ENCODE peak calls at places on chromosomes 12 and 14, in nine cellular contexts. C, R, X, G, B, F, U, E and M are unnamed samples. For H3K36me3, the result is how much of the 10 kb centered on the place peaks cover.

GRCh38 chr14:92253381-92253894 is 69.5 kb upstream of the SLC24A4 start:
- DNase-seq in G (peak), B (no peak), C (no peak), E (no peak), X (no peak), F (no peak), U (no peak), R (no peak), M (no peak)

GRCh38 chr14:105365101-105365500 is 33.2 kb upstream of the TEX22 start:
- DNase-seq in G (no peak), X (no peak), E (no peak), C (no peak), B (no peak), R (no peak), U (no peak), F (no peak), M (no peak)

GRCh38 chr14:75205586-75205985 is 29.2 kb upstream of the TMED10 start:
- DNase-seq in C (no peak), U (peak), R (no peak), F (no peak), G (no peak), B (no peak), E (no peak), X (no peak), M (peak)

GRCh38 chr14:72510566-72510965 is 383.3 kb downstream of the DPF3 start:
- DNase-seq in F (no peak), X (no peak), R (no peak), G (no peak), C (no peak), E (no peak), B (no peak), U (no peak), M (no peak)

GRCh38 chr12:43957732-43958131 is 121.9 kb downstream of the TMEM117 start:
- DNase-seq in B (no peak), G (no peak), U (peak), C (no peak), F (peak), X (peak), E (no peak), R (no peak), M (peak)

GRCh38 chr12:53530920-53531319 is 23.6 kb upstream of the NPFF start:
- DNase-seq in C (no peak), X (no peak), R (no peak), G (no peak), U (peak), B (no peak), F (no peak), E (no peak), M (no peak)

GRCh38 chr14:52380294-52380693 is 66.2 kb downstream of the PTGER2 start:
- DNase-seq in C (no peak), B (no peak), U (peak), R (no peak), G (no peak), X (no peak), F (no peak), E (no peak), M (no peak)

GRCh38 chr12:132490481-132491348 is 764 bp downstream of the FBRSL1 start:
- DNase-seq in X (no peak), U (peak), F (no peak), C (no peak), E (no peak), R (no peak), G (no peak), B (no peak), M (no peak)

GRCh38 chr12:14902465-14902864 is 16.8 kb upstream of the MGP start:
- DNase-seq in U (peak), R (no peak), E (no peak), F (no peak), C (no peak), X (no peak), G (no peak), B (no peak), M (no peak)

GRCh38 chr12:20376984-20377383 is 8.6 kb downstream of the PDE3A start:
- DNase-seq in F (no peak), B (no peak), R (no peak), C (no peak), E (no peak), X (no peak), G (no peak), U (peak), M (no peak)

GRCh38 chr14:56241441-56241840 is 123.2 kb downstream of the PELI2 start:
- DNase-seq in U (peak), E (no peak), C (no peak), X (no peak), G (no peak), R (no peak), B (no peak), F (no peak), M (no peak)

GRCh38 chr12:100154472-100155247 is 12.0 kb upstream of the BLTP3B start:
- DNase-seq in U (peak), F (peak), B (peak), E (peak), X (peak), R (peak), C (peak), G (peak), M (peak)

GRCh38 chr14:71474291-71474690 is 457.9 kb upstream of the RGS6 start:
- DNase-seq in B (no peak), C (no peak), G (no peak), F (no peak), R (no peak), E (no peak), U (no peak), X (no peak), M (peak)

GRCh38 chr14:96065661-96066459 is 26.7 kb downstream of the C14orf132 start:
- DNase-seq in F (no peak), G (no peak), R (no peak), X (no peak), C (peak), B (no peak), U (no peak), E (peak), M (no peak)

GRCh38 chr14:60867503-60868172 is 113.2 kb downstream of the TRMT5 start:
- DNase-seq in B (no peak), E (no peak), G (no peak), U (peak), F (no peak), R (no peak), C (no peak), X (no peak), M (peak)

GRCh38 chr12:48775991-48776649 is 12.8 kb downstream of the ADCY6 start:
- DNase-seq in U (no peak), R (no peak), E (no peak), B (no peak), X (no peak), F (no peak), C (no peak), G (no peak), M (no peak)

GRCh38 chr12:48771588-48772112 is 17.2 kb downstream of the ADCY6 start:
- DNase-seq in R (no peak), G (no peak), F (no peak), E (no peak), B (no peak), C (peak), U (no peak), X (no peak), M (no peak)

GRCh38 chr12:48775299-48775698 is 13.6 kb downstream of the ADCY6 start:
- DNase-seq in U (no peak), F (no peak), X (no peak), B (no peak), C (no peak), G (no peak), E (no peak), R (no peak), M (no peak)

GRCh38 chr12:48770756-48771155 is 18.1 kb downstream of the ADCY6 start:
- DNase-seq in X (no peak), G (no peak), U (no peak), F (no peak), R (no peak), E (no peak), C (peak), B (no peak), M (no peak)

DNA sequence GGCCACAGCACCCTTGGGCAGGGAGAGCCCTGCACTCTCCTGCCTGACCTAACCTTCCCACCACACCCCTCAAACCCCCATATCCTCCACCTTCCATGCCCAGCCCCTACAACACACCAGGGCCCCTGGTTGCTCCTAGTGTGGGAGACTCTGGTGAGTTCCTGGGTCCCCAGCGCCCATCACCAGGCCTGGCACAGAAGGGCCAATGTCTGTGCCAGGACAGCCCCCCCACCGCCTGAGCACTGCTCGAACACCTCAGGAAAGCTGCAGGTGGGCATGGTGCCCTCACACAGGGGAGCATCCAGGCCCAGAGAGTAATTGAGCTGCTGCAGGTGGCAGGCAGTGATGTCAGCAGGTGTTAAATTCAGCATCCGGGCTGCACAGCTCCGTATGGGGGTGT is 15.2 kb downstream of the ADCY6 start:
- DNase-seq in F (no peak), G (no peak), B (no peak), R (no peak), X (no peak), U (no peak), C (no peak), E (no peak), M (no peak)
- H3K36me3 ChIP-seq in F (under half), G (under half), B (half or more), R (under half), X (half or more), U (under half), C (under half), E (half or more), M (under half)

GRCh38 chr12:33437598-33437997 is 2.0 kb downstream of the SYT10 start:
- DNase-seq in E (no peak), R (no peak), B (no peak), F (no peak), G (no peak), U (no peak), X (no peak), C (no peak), M (no peak)
- H3K4me3 ChIP-seq in E (no peak), R (no peak), B (no peak), F (no peak), G (peak), U (no peak), X (no peak), C (no peak), M (no peak)

GRCh38 chr14:102080183-102081080 is 6.4 kb downstream of the HSP90AA1 start:
- DNase-seq in E (no peak), X (no peak), R (no peak), F (no peak), U (no peak), G (no peak), C (no peak), B (no peak), M (no peak)

GRCh38 chr14:102078344-102078743 is 8.5 kb downstream of the HSP90AA1 start:
- DNase-seq in U (no peak), R (no peak), F (no peak), B (no peak), C (peak), G (no peak), E (no peak), X (no peak), M (no peak)

GRCh38 chr14:102078840-102079699 is 7.8 kb downstream of the HSP90AA1 start:
- DNase-seq in E (no peak), U (no peak), G (no peak), F (no peak), R (no peak), X (no peak), B (no peak), C (peak), M (no peak)

GRCh38 chr14:102079700-102079979 is 7.2 kb downstream of the HSP90AA1 start:
- DNase-seq in B (no peak), E (no peak), F (no peak), C (peak), R (no peak), U (no peak), G (no peak), X (no peak), M (no peak)

GRCh38 chr14:102081231-102082080 is 5.4 kb downstream of the HSP90AA1 start:
- DNase-seq in C (no peak), B (no peak), X (no peak), U (no peak), F (no peak), G (no peak), R (no peak), E (no peak), M (no peak)
- H3K36me3 ChIP-seq in C (under half), B (half or more), X (half or more), U (half or more), F (under half), G (half or more), R (under half), E (half or more), M (half or more)

DNA sequence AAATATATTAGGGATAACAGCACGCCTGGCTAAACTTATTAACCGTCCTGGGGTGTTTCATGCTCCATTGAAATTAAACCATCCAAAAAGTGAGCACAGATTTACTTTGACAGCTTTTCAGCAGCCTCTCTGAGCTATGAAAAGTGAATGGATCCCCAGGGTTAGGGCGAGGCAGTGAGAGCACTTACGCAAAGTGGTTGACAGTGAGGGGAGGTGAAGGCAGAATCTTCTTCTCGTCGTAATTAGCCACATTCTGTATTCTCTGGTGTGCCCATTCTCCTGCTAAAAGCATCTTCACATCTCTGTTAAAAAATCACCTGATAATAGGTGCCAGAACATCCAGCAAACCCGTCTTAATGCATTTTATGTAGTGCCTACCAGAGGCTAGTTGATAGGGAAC is 1.9 kb downstream of the TMTC2 start:
- DNase-seq in U (no peak), E (no peak), R (no peak), X (no peak), C (no peak), B (no peak), G (no peak), F (no peak), M (no peak)
- H3K4me3 ChIP-seq in U (peak), E (peak), R (peak), X (peak), C (no peak), B (peak), G (no peak), F (no peak), M (peak)

DNA sequence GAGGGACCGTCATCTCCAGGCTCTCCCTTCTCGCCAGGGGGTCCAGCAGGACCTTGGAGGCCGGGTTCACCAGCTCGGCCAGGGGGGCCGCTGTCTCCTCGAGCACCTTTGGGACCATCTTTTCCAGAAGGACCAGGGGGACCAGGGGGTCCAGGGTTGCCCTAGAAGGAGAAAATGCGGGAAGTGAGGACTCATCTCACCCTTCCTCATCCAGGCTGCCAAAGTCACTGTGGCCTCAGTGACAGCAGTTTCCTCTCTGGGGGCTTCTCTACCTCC is 15.1 kb downstream of the TMEM106C start:
- DNase-seq in E (no peak), C (no peak), X (no peak), B (no peak), G (no peak), F (no peak), U (no peak), R (no peak), M (no peak)
- H3K36me3 ChIP-seq in E (under half), C (under half), X (under half), B (under half), G (under half), F (under half), U (under half), R (under half), M (under half)

GRCh38 chr12:95859344-95859816 is 628 bp downstream of the SNRPF start:
- DNase-seq in U (peak), G (no peak), C (no peak), X (no peak), E (no peak), R (no peak), B (no peak), F (no peak), M (peak)

GRCh38 chr12:95857799-95858198 is 953 bp upstream of the SNRPF start:
- DNase-seq in C (no peak), F (no peak), G (no peak), R (no peak), U (no peak), E (no peak), B (no peak), X (no peak), M (no peak)

GRCh38 chr12:95858451-95859343 is at the start of gene SNRPF:
- DNase-seq in X (peak), R (peak), U (peak), B (peak), G (peak), E (peak), F (peak), C (peak), M (peak)

GRCh38 chr12:95862038-95862437 is 3.3 kb downstream of the SNRPF start:
- DNase-seq in R (no peak), X (no peak), B (no peak), F (no peak), C (no peak), G (no peak), U (no peak), E (no peak), M (no peak)

DNA sequence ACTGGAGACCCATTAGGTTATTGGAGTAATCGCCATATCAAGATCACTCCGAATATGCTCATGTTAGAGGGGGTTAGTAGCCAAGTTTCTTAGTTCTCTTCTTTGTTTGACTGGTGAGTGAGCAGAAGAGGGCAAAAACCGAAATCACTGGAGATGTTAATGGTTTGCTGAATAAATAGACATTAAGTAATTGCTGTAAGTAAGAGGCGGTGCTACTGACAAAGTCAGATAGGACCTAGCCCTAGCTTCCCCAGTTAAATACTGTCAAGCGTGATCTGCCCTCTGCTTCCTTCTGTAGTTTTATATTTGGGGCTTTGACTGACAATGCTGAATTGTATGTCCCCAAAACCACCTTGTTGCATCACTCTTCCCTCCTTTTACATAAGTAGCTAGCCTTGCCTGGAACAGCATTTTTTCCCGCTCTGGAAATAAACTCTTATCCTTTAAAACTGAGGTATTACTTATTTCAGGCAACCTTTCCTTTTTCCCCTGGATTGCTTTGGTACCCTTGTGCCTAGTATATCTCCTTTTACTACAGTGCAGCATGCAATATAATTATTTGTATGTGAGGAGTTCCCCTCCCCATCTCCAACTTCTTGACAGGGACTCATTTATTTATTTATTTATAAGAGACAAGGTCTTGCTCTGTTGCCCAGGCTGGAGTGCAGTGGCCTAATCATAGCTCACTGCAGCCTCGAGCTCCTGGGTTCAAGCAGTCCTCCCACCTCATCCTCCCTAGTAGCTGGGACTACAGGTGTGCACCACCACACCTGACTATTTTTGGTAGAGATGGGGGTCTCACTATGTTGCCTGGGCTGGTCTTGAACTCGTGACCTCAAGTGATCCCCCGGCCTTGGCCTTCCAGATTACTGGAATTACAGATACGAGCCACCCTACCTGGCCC is 1.4 kb downstream of the SNRPF start:
- DNase-seq in B (no peak), G (no peak), R (no peak), U (peak), E (no peak), F (no peak), C (no peak), X (no peak), M (no peak)
- H3K4me3 ChIP-seq in B (peak), G (peak), R (peak), U (peak), E (peak), F (no peak), C (peak), X (peak), M (peak)